ENCODE peak calls at places on chromosome X, in four cellular contexts. K is mesenchymal stem cell, B is HL-60, Z is right lobe of liver. W is an unnamed sample. For H3K27me3, the result is how much of the 10 kb centered on the place peaks cover.

GRCh38 chrX:55867254-55867653 is 149.7 kb downstream of the RRAGB start:
- DNase-seq in K (peak), B (no peak), Z (no peak), W (no peak)

GRCh38 chrX:68684291-68684918 is 36.9 kb downstream of the STARD8 start:
- DNase-seq in K (peak), B (peak), Z (peak), W (peak)

GRCh38 chrX:23784487-23785301 is 1.7 kb downstream of the SAT1 start:
- DNase-seq in K (peak), B (peak), Z (no peak), W (no peak)

GRCh38 chrX:104112326-104112951 is at the start of gene ZCCHC18:
- DNase-seq in K (peak), B (no peak), Z (peak), W (peak)

GRCh38 chrX:85765651-85766050 is 281.7 kb downstream of the CHM start:
- DNase-seq in K (no peak), B (no peak), Z (no peak), W (no peak)

GRCh38 chrX:101397779-101398178 is 7.0 kb downstream of the RPL36A start:
- DNase-seq in K (no peak), B (no peak), Z (no peak), W (no peak)

GRCh38 chrX:102154218-102154860 is 1.4 kb downstream of the BEX5 start:
- DNase-seq in K (no peak), B (no peak), Z (no peak), W (no peak)

GRCh38 chrX:136063340-136064079 is 78.3 kb downstream of the SLC9A6 start:
- DNase-seq in K (peak), B (peak), Z (no peak), W (no peak)

GRCh38 chrX:65406532-65406931 is 128.1 kb downstream of the LAS1L start:
- DNase-seq in K (no peak), B (no peak), Z (no peak), W (no peak)

GRCh38 chrX:16022580-16023170 is 100.7 kb upstream of the GRPR start:
- DNase-seq in K (peak), B (no peak), Z (no peak), W (no peak)

DNA sequence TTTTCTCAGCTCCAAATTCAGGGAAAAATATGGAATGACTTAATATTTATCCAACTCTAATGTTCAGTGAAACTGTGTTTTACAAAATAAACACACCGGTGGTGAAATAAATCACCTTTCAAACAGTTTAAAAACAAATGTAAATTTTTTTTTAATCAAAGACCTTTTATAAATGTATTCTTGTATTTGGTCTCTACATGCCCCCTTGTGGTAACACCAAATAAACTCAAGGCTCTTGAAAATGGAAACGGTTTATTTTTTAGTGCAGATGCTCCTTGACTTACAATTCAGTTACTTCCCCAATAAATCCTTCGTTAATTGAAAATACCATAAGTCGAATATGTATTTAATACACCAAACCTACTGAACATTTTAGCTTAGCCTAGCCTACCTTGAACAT is 45.9 kb upstream of the ITM2A start:
- DNase-seq in K (no peak), B (peak), Z (no peak), W (no peak)
- H3K27me3 ChIP-seq in K (under half), B (under half), Z (under half), W (under half)

DNA sequence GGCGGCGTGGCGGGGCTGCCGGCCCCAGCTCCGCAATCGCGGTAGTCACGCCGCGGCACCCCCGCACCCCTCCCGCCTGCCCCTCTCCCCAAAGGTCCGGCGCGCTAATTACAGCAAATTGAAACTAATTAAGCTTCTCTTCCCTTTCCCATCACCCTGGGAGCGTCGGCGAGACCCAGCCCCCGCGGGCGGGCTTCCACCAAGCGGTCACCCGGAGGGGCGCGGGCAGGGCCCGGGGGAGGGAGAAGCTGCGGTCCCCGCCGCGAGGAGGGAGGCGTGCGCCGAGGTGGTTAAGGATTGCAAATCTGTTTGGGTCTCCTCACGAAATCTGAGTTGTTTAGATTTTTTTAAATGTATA is 13.1 kb downstream of the ARX start:
- DNase-seq in K (no peak), B (no peak), Z (no peak), W (no peak)
- H3K27me3 ChIP-seq in K (half or more), B (under half), Z (under half), W (half or more)

DNA sequence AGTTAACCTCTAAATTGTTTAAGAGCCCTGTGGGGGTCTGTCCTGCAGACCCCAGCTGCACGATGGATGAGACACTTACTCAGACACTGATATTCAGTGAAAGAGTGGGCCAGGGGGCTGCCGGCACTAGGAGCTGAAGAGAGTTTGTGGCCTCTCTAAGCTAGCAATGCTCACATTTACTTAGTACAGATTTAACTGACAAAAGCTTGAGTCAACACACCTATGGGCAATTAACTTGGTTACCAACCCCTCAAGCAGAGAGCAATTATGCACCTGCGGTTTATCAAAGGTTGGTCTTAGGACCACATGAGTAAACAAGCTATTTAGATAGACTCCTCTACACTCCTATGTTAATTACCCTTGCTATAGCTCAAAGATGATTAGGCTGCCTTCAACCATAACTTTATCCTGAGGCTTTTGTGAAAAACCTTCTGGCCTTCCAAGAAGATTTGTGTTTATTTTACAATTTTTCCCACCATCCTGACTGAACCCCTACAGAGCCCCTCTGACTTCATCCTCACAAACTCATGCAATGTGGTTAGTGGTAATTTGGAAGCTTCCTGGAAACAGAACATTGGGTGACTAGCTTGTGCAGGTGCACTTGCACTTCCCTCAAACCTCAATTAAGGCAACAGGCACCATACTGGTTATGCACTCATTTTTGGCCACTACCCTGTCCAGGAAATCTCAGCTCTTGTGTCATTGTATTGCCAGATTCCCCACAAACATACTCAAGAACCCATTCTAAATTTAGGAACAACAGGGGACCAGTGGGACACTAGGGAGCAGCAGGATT is 234.4 kb upstream of the ITM2A start:
- DNase-seq in K (no peak), B (no peak), Z (no peak), W (no peak)
- H3K27me3 ChIP-seq in K (under half), B (under half), Z (under half), W (under half)

GRCh38 chrX:145843196-145843595 is 25.6 kb downstream of the SLITRK2 start:
- DNase-seq in K (no peak), B (no peak), Z (no peak), W (no peak)
- H3K27me3 ChIP-seq in K (under half), B (under half), Z (under half), W (under half)

GRCh38 chrX:13571136-13571535 is 1.7 kb downstream of the EGFL6 start:
- DNase-seq in K (peak), B (no peak), Z (no peak), W (no peak)
- H3K27me3 ChIP-seq in K (half or more), B (under half), Z (under half), W (under half)

DNA sequence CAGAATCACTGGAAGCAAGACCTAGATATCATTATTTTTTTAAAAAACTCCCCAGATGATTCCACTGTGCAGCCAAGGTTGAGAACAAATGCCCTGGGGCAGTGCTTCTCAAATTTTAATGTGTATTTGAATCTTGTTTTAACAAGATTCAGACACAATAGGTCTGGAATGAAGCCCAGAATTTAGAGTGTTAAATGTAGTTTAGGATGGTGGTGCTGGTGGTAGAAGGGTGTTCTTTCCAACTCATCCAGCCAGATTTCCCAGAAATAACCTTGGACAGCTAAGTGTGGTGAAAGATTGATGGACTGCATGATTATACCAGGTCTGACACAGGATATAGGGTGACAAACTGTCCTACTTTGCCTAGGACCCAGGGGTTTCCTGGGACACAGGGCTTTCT is 120.1 kb upstream of the MED14 start:
- DNase-seq in K (no peak), B (no peak), Z (no peak), W (no peak)
- H3K27me3 ChIP-seq in K (under half), B (under half), Z (under half), W (under half)